ENCODE peak calls at places on chromosomes 11 and 22, in eight cellular contexts. P, G, V, I, X, W, O and R are unnamed samples.

GRCh38 chr11:126489791-126490190 is 134.3 kb downstream of the ST3GAL4 start:
- DNase-seq in W (no peak), G (no peak), I (no peak), P (no peak), X (no peak), V (no peak), O (no peak), R (no peak)

GRCh38 chr11:13434247-13435205 is 28.5 kb downstream of the BTBD10 start:
- DNase-seq in O (no peak), G (no peak), V (no peak), I (no peak), X (no peak), P (no peak), W (no peak), R (no peak)

GRCh38 chr11:128734439-128735224 is 40.8 kb downstream of the FLI1 start:
- DNase-seq in I (no peak), X (no peak), P (peak; percentile 19), W (no peak), G (no peak), O (no peak), V (no peak), R (no peak)

GRCh38 chr11:92703431-92703830 is 266.0 kb upstream of the MTNR1B start:
- DNase-seq in G (peak; percentile 68), V (no peak), P (no peak), I (no peak), W (no peak), O (no peak), X (no peak), R (no peak)

GRCh38 chr11:86990520-86990919 is 35.3 kb upstream of the FZD4 start:
- DNase-seq in I (no peak), G (peak; percentile 82), X (no peak), O (no peak), V (no peak), P (no peak), W (no peak), R (no peak)

GRCh38 chr22:25563757-25564319 is 637 bp upstream of the GRK3 start:
- DNase-seq in W (no peak), P (peak; percentile 34), I (no peak), V (peak; percentile 22), X (peak; percentile 5), G (no peak), O (no peak), R (peak; percentile 32)

GRCh38 chr11:7677801-7678201 is 4.5 kb upstream of the CYB5R2 start:
- DNase-seq in W (no peak), I (no peak), V (no peak), O (no peak), P (no peak), G (peak; percentile 66), X (no peak), R (no peak)

GRCh38 chr11:61587541-61587941 is 6.7 kb upstream of the SYT7 start:
- DNase-seq in O (peak; percentile 72), P (no peak), G (peak; percentile 37), V (no peak), X (peak; percentile 29), W (peak; percentile 20), I (no peak), R (no peak)

GRCh38 chr11:67413266-67413797 is 2.1 kb upstream of the CARNS1 start:
- DNase-seq in P (no peak), W (no peak), X (no peak), G (no peak), I (no peak), O (no peak), V (no peak), R (no peak)

GRCh38 chr11:95345243-95345642 is 114.2 kb upstream of the SESN3 start:
- DNase-seq in X (no peak), O (no peak), P (no peak), V (no peak), W (no peak), G (no peak), I (no peak), R (no peak)

GRCh38 chr11:108947654-108948570 is 283.0 kb downstream of the DDX10 start:
- DNase-seq in W (no peak), G (peak; percentile 79), V (no peak), O (no peak), I (no peak), X (no peak), P (no peak), R (no peak)

GRCh38 chr11:121767433-121767832 is 314.7 kb upstream of the SORL1-AS1 start:
- DNase-seq in O (no peak), W (no peak), G (no peak), P (no peak), I (no peak), V (peak; percentile 66), X (no peak), R (peak; percentile 46)

GRCh38 chr11:27558401-27558800 is 51.8 kb upstream of the LIN7C start:
- DNase-seq in W (no peak), I (no peak), O (no peak), V (no peak), X (no peak), G (peak; percentile 16), P (no peak), R (no peak)

GRCh38 chr11:14021738-14022137 is 59.2 kb downstream of the SPON1 start:
- DNase-seq in P (no peak), X (no peak), W (no peak), G (no peak), O (no peak), V (no peak), I (no peak), R (no peak)

GRCh38 chr22:46021577-46021976 is 44.6 kb upstream of the WNT7B start:
- DNase-seq in I (no peak), O (no peak), X (no peak), G (no peak), P (no peak), V (no peak), W (no peak), R (no peak)

GRCh38 chr11:116701297-116701801 is 71.4 kb downstream of the BUD13 start:
- DNase-seq in O (peak; percentile 34), V (no peak), P (no peak), W (no peak), G (no peak), X (no peak), I (no peak), R (no peak)

GRCh38 chr11:94604496-94604895 is 37.3 kb downstream of the PIWIL4 start:
- DNase-seq in W (no peak), O (no peak), G (peak; percentile 72), P (no peak), V (no peak), X (no peak), I (no peak), R (no peak)

GRCh38 chr11:31812392-31813241 is 1.5 kb upstream of the PAX6 start:
- DNase-seq in P (no peak), G (no peak), I (no peak), W (no peak), O (peak; percentile 80), X (no peak), V (peak; percentile 48), R (peak; percentile 58)

GRCh38 chr11:115716577-115717214 is 212.5 kb upstream of the CADM1 start:
- DNase-seq in O (no peak), W (peak; percentile 17), G (no peak), I (no peak), V (no peak), P (peak; percentile 37), X (no peak), R (no peak)

GRCh38 chr11:82631722-82632630 is 101.7 kb downstream of the FAM181B start:
- DNase-seq in V (peak; percentile 4), X (no peak), I (no peak), O (no peak), G (no peak), W (no peak), P (no peak), R (peak; percentile 7)

GRCh38 chr11:86740628-86741488 is 59.5 kb upstream of the PRSS23 start:
- DNase-seq in P (peak; percentile 56), V (no peak), O (no peak), X (no peak), G (peak; percentile 98), W (no peak), I (no peak), R (no peak)

GRCh38 chr22:30636226-30637077 is 871 bp downstream of the SLC35E4 start:
- DNase-seq in W (peak; percentile 45), X (no peak), O (peak; percentile 54), G (peak; percentile 24), P (no peak), V (peak; percentile 66), I (no peak), R (peak; percentile 48)

GRCh38 chr11:117313828-117314768 is 2.0 kb downstream of the BACE1 start:
- DNase-seq in V (no peak), W (no peak), I (no peak), X (no peak), G (no peak), P (no peak), O (no peak), R (no peak)

GRCh38 chr11:125338886-125339811 is 156.9 kb downstream of the FEZ1 start:
- DNase-seq in I (no peak), G (peak; percentile 22), P (peak; percentile 35), W (no peak), V (no peak), X (no peak), O (no peak), R (no peak)

GRCh38 chr22:47151490-47151889 is 389.0 kb downstream of the TBC1D22A start:
- DNase-seq in W (no peak), V (no peak), X (no peak), I (no peak), G (peak; percentile 40), P (no peak), O (no peak), R (no peak)

GRCh38 chr11:61980783-61981541 is 13.5 kb upstream of the FTH1 start:
- DNase-seq in V (no peak), W (no peak), G (peak; percentile 64), X (no peak), I (no peak), P (no peak), O (no peak), R (no peak)

GRCh38 chr22:28978158-28978557 is 83.5 kb downstream of the C22orf31 start:
- DNase-seq in V (no peak), W (no peak), I (no peak), O (no peak), G (peak; percentile 37), X (no peak), P (no peak), R (no peak)

GRCh38 chr11:118212781-118213565 is 11.8 kb downstream of the JAML start:
- DNase-seq in W (no peak), G (no peak), O (no peak), X (no peak), V (no peak), P (no peak), I (no peak), R (no peak)

GRCh38 chr11:62324738-62325556 is 12.3 kb upstream of the ASRGL1 start:
- DNase-seq in I (no peak), V (peak; percentile 74), X (peak; percentile 57), P (peak; percentile 16), W (no peak), G (peak; percentile 26), O (peak; percentile 84), R (peak; percentile 70)

GRCh38 chr11:111933872-111934271 is 3.3 kb upstream of the DIXDC1 start:
- DNase-seq in V (no peak), X (no peak), W (no peak), I (no peak), G (peak; percentile 41), O (no peak), P (no peak), R (no peak)